ENCODE peak calls at places on chromosome 16, in four cellular contexts. O, B, L and X are unnamed samples.

GRCh38 chr16:14309906-14310305 is 238.8 kb downstream of the MRTFB start:
- DNase-seq in B (no peak), L (no peak), O (no peak), X (no peak)

GRCh38 chr16:8720080-8720966 is 45.9 kb downstream of the ABAT start:
- DNase-seq in B (no peak), L (no peak), O (peak; percentile 59), X (no peak)

GRCh38 chr16:19291459-19291858 is 5.9 kb downstream of the CLEC19A start:
- DNase-seq in O (no peak), B (no peak), L (no peak), X (no peak)

GRCh38 chr16:30122621-30123160 is 329 bp downstream of the MAPK3 start:
- DNase-seq in O (no peak), B (peak; percentile 81), L (no peak), X (no peak)

GRCh38 chr16:27199747-27200146 is 3.6 kb upstream of the KDM8 start:
- DNase-seq in L (no peak), O (no peak), B (no peak), X (peak; percentile 78)

GRCh38 chr16:53599548-53599947 is 96.5 kb upstream of the AKTIP start:
- DNase-seq in O (no peak), L (no peak), B (no peak), X (no peak)

GRCh38 chr16:57349212-57350031 is 9.2 kb upstream of the CCL22 start:
- DNase-seq in O (no peak), B (no peak), L (no peak), X (peak; percentile 54)

GRCh38 chr16:81798311-81799137 is 19.4 kb downstream of the PLCG2 start:
- DNase-seq in L (no peak), O (no peak), B (no peak), X (peak; percentile 92)

GRCh38 chr16:28596840-28597691 is at the start of gene SULT1A2:
- DNase-seq in O (no peak), L (no peak), B (no peak), X (no peak)

GRCh38 chr16:70779361-70779760 is 21.6 kb downstream of the VAC14 start:
- DNase-seq in O (no peak), B (no peak), L (no peak), X (no peak)

GRCh38 chr16:11476676-11477075 is 110.0 kb downstream of the LITAF start:
- DNase-seq in L (no peak), O (no peak), B (no peak), X (no peak)

GRCh38 chr16:14350626-14351025 is 279.4 kb downstream of the PARN start:
- DNase-seq in L (no peak), B (no peak), O (no peak), X (no peak)

GRCh38 chr16:3824121-3824795 is 56.3 kb downstream of the CREBBP start:
- DNase-seq in B (no peak), L (no peak), O (peak; percentile 39), X (no peak)

GRCh38 chr16:24540575-24541240 is 1.3 kb downstream of the RBBP6 start:
- DNase-seq in O (no peak), B (no peak), L (no peak), X (no peak)

GRCh38 chr16:27718767-27719445 is 169.0 kb downstream of the KATNIP start:
- DNase-seq in L (no peak), O (no peak), B (no peak), X (no peak)

GRCh38 chr16:9843424-9844013 is 338.7 kb downstream of the GRIN2A start:
- DNase-seq in L (no peak), O (no peak), B (no peak), X (no peak)

GRCh38 chr16:50152807-50153647 is at the start of gene TENT4B:
- DNase-seq in B (peak; percentile 90), O (peak; percentile 91), L (peak; percentile 85), X (peak; percentile 60)

GRCh38 chr16:66265556-66266133 is 100.8 kb upstream of the CDH5 start:
- DNase-seq in L (no peak), O (no peak), B (peak; percentile 65), X (no peak)

GRCh38 chr16:69406780-69407331 is 17.6 kb upstream of the CYB5B start:
- DNase-seq in B (no peak), L (no peak), O (no peak), X (no peak)

GRCh38 chr16:3459401-3460090 is 16.1 kb downstream of the NAA60 start:
- DNase-seq in L (no peak), B (no peak), O (no peak), X (no peak)

GRCh38 chr16:71895679-71896385 is 501 bp downstream of the IST1 start:
- DNase-seq in L (no peak), O (no peak), B (no peak), X (no peak)

GRCh38 chr16:51880776-51881175 is 666.2 kb downstream of the TOX3 start:
- DNase-seq in B (no peak), L (no peak), O (no peak), X (no peak)

GRCh38 chr16:84453061-84453752 is 51.3 kb downstream of the MEAK7 start:
- DNase-seq in O (no peak), B (peak; percentile 68), L (no peak), X (no peak)

GRCh38 chr16:9436175-9436574 is 344.7 kb downstream of the HAPSTR1 start:
- DNase-seq in B (no peak), L (no peak), O (no peak), X (no peak)

GRCh38 chr16:86225905-86226371 is 284.4 kb upstream of the FOXF1 start:
- DNase-seq in L (no peak), B (no peak), O (no peak), X (no peak)

GRCh38 chr16:67199011-67199807 is at the start of gene ELMO3:
- DNase-seq in L (no peak), O (peak; percentile 85), B (no peak), X (no peak)

GRCh38 chr16:3854740-3855139 is 25.8 kb downstream of the CREBBP start:
- DNase-seq in B (no peak), O (no peak), L (no peak), X (no peak)

GRCh38 chr16:56632160-56632847 is at the start of gene MT1M:
- DNase-seq in B (peak; percentile 92), L (no peak), O (peak; percentile 75), X (no peak)

GRCh38 chr16:65289022-65289421 is 167.2 kb upstream of the CDH11 start:
- DNase-seq in L (peak; percentile 51), B (no peak), O (no peak), X (no peak)

GRCh38 chr16:83808573-83809014 is 816 bp downstream of the HSBP1 start:
- DNase-seq in L (no peak), O (no peak), B (no peak), X (no peak)

GRCh38 chr16:54031107-54031760 is 255.4 kb downstream of the IRX3 start:
- DNase-seq in L (no peak), O (no peak), B (no peak), X (no peak)

GRCh38 chr16:86821933-86822332 is 243.6 kb downstream of the FOXL1 start:
- DNase-seq in L (no peak), O (no peak), B (no peak), X (no peak)

GRCh38 chr16:86865866-86866675 is 287.7 kb downstream of the FOXL1 start:
- DNase-seq in B (peak; percentile 79), O (no peak), L (no peak), X (no peak)

GRCh38 chr16:86566966-86567700 is 504 bp downstream of the FOXC2 start:
- DNase-seq in B (peak; percentile 79), O (peak; percentile 77), L (no peak), X (no peak)

GRCh38 chr16:19948186-19949104 is 63.8 kb upstream of the GPRC5B start:
- DNase-seq in L (no peak), B (no peak), O (peak; percentile 67), X (no peak)

GRCh38 chr16:81366316-81366932 is 51.7 kb downstream of the GAN start:
- DNase-seq in B (no peak), O (no peak), L (no peak), X (no peak)

GRCh38 chr16:84532855-84533486 is 28.5 kb upstream of the MEAK7 start:
- DNase-seq in O (no peak), L (no peak), B (no peak), X (no peak)

GRCh38 chr16:86565181-86565631 is 1.4 kb upstream of the FOXC2 start:
- DNase-seq in O (no peak), B (no peak), L (no peak), X (no peak)

GRCh38 chr16:88803264-88803987 is at the start of gene CDT1:
- DNase-seq in O (peak; percentile 96), B (no peak), L (peak; percentile 82), X (no peak)
- H3K4me3 ChIP-seq in O (peak within 1 kb of the TSS; percentile 84), B (peak within 1 kb of the TSS; percentile 67), L (peak within 1 kb of the TSS; percentile 57), X (peak within 1 kb of the TSS; percentile 80)

DNA sequence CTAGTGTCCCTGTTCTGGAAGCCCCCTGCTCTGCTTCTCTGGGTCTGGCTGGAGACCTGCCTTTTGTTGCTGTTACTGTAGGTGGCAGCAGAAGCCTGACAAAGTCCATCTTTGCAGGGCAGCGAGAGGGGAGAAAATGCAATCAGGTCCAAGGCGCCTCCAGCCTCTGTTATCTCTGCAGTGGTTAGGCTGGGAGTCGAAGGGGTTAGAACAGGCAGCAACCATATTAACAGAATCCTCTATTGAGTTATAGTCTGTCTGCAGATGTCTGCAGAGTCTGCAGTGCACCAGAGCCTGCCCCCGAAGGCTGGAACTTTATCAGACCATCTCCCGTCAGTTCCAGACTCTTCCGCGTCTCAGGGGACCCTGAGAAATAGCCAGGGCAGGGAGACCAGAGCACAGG is 404.9 kb upstream of the EEF2KMT start:
- DNase-seq in B (no peak), L (no peak), O (peak; percentile 73), X (no peak)
- TF ChIP-seq CTCF in B (no peak), L (no peak), O (peak; percentile 91), X (peak; percentile 28)

DNA sequence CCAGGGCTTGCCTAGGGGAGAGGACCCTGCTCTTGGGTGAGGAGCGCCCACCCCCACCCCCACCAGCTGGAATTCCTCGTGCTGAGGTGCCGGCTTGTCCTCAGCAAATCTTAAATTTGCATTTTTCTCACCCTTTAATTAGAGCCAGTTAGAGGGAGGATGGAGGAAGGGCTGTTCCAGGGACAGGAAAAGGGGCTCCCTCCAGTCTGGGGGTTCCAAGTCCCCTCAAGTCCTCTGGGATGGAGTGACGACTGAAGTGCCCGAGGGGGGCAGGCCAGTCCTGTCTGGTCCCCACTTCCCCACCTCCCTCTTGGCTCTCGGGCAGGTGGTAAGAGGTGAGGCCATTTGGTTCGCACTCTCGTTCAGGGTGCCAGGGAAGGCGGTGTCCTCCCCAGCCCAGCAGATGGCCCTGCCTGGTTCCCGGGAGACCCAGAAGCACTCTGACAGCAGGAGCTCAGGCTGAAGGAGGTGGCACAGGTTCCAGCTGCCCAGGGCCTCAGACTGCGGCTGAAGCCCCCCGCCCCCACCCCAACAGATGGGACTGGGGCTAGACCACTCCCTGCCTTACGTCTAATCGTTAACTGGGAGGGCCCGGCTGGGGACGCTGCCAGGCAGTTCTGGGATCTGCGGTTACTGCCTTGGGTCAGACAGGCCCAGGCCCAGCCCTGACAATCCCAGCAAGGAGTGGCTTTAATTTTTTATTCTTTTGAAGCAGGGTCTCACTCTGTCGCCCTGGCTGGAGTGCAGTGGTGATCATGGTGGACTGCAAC is 2.2 kb downstream of the RAB26 start:
- DNase-seq in L (no peak), O (peak; percentile 83), B (no peak), X (no peak)
- H3K4me3 ChIP-seq in L (no peak overlapping the region), O (peak overlapping the region; percentile 15), B (no peak overlapping the region), X (no peak overlapping the region)

GRCh38 chr16:73048292-73049050 is 543 bp upstream of the ZFHX3 start:
- DNase-seq in L (peak; percentile 29), B (no peak), O (no peak), X (no peak)
- TF ChIP-seq CTCF in L (no peak), B (no peak), O (no peak), X (no peak)